ENCODE peak calls at places on chromosomes 3 and 15, in nine cellular contexts. K is IMR-90, Y is tibial nerve, B is mesenchymal stem cell, I is GM23248, M is psoas muscle, Q is mesendoderm, D is fibroblast of lung, F is body of pancreas. E is an unnamed sample. For H3K36me3, the result is how much of the 10 kb centered on the place peaks cover.

GRCh38 chr15:88615303-88616107 is 5.6 kb upstream of the AEN start:
- DNase-seq in K (no peak), Y (no peak), B (no peak), I (no peak), M (no peak), Q (no peak), D (no peak), F (peak), E (no peak)

GRCh38 chr3:190505381-190506003 is 8.4 kb upstream of the IL1RAP start:
- DNase-seq in K (no peak), Y (no peak), B (no peak), I (no peak), M (no peak), Q (no peak), D (no peak), F (no peak), E (no peak)

GRCh38 chr3:43613980-43614379 is 7.8 kb downstream of the ANO10 start:
- DNase-seq in K (no peak), Y (no peak), B (no peak), I (no peak), M (no peak), Q (no peak), D (no peak), F (no peak), E (no peak)

GRCh38 chr3:32414527-32415202 is 23.0 kb downstream of the CMTM7 start:
- DNase-seq in K (peak), Y (no peak), B (no peak), I (no peak), M (no peak), Q (no peak), D (peak), F (peak), E (no peak)

GRCh38 chr3:62888778-62889177 is 13.6 kb upstream of the CADPS start:
- DNase-seq in K (no peak), Y (no peak), B (no peak), I (no peak), M (no peak), Q (no peak), D (no peak), F (no peak), E (no peak)

GRCh38 chr15:31782016-31782783 is 248.1 kb upstream of the CHRNA7 start:
- DNase-seq in K (no peak), Y (no peak), B (no peak), I (no peak), M (no peak), Q (no peak), D (no peak), F (no peak), E (no peak)

GRCh38 chr3:125374501-125374995 is 577 bp downstream of the ZNF148 start:
- DNase-seq in K (peak), Y (no peak), B (peak), I (peak), M (peak), Q (peak), D (peak), F (peak), E (peak)

GRCh38 chr3:23600178-23600577 is 205.6 kb upstream of the UBE2E1 start:
- DNase-seq in K (peak), Y (no peak), B (peak), I (peak), M (no peak), Q (no peak), D (peak), F (no peak), E (no peak)

GRCh38 chr15:50881121-50882048 is 27.1 kb upstream of the AP4E1 start:
- DNase-seq in K (peak), Y (no peak), B (no peak), I (peak), M (no peak), Q (peak), D (peak), F (no peak), E (no peak)

GRCh38 chr3:196163687-196164493 is 47.3 kb downstream of the ZDHHC19 start:
- DNase-seq in K (no peak), Y (peak), B (no peak), I (no peak), M (peak), Q (no peak), D (no peak), F (peak), E (peak)

GRCh38 chr3:125440559-125440955 is 65.4 kb upstream of the ZNF148 start:
- DNase-seq in K (no peak), Y (no peak), B (no peak), I (no peak), M (no peak), Q (peak), D (no peak), F (peak), E (no peak)

GRCh38 chr3:123042413-123042812 is 14.8 kb upstream of the SEMA5B start:
- DNase-seq in K (no peak), Y (no peak), B (no peak), I (no peak), M (no peak), Q (no peak), D (no peak), F (no peak), E (no peak)

GRCh38 chr3:105542604-105543003 is 175.9 kb downstream of the ALCAM start:
- DNase-seq in K (no peak), Y (no peak), B (no peak), I (no peak), M (no peak), Q (no peak), D (no peak), F (no peak), E (no peak)

GRCh38 chr3:48398701-48399386 is 26.8 kb downstream of the FBXW12 start:
- DNase-seq in K (no peak), Y (no peak), B (no peak), I (no peak), M (peak), Q (no peak), D (no peak), F (no peak), E (no peak)

GRCh38 chr3:52234516-52235447 is 4.2 kb downstream of the TWF2 start:
- DNase-seq in K (no peak), Y (no peak), B (no peak), I (no peak), M (peak), Q (no peak), D (no peak), F (no peak), E (peak)

GRCh38 chr3:78140274-78140673 is 1100.4 kb downstream of the ROBO2 start:
- DNase-seq in K (peak), Y (no peak), B (peak), I (no peak), M (no peak), Q (no peak), D (peak), F (no peak), E (no peak)

GRCh38 chr3:177525987-177526712 is 328.9 kb upstream of the TBL1XR1 start:
- DNase-seq in K (no peak), Y (no peak), B (no peak), I (peak), M (no peak), Q (no peak), D (no peak), F (peak), E (no peak)

GRCh38 chr3:51712963-51713362 is 6.1 kb downstream of the GRM2 start:
- DNase-seq in K (no peak), Y (no peak), B (no peak), I (no peak), M (no peak), Q (no peak), D (no peak), F (no peak), E (no peak)

GRCh38 chr15:67126551-67127333 is 61.3 kb downstream of the SMAD3 start:
- DNase-seq in K (no peak), Y (no peak), B (peak), I (peak), M (no peak), Q (no peak), D (no peak), F (peak), E (no peak)

GRCh38 chr15:59835801-59836200 is 146.7 kb upstream of the BNIP2 start:
- DNase-seq in K (no peak), Y (no peak), B (no peak), I (no peak), M (no peak), Q (no peak), D (no peak), F (no peak), E (no peak)

GRCh38 chr15:96460106-96460505 is 129.6 kb downstream of the NR2F2 start:
- DNase-seq in K (no peak), Y (no peak), B (no peak), I (no peak), M (no peak), Q (no peak), D (no peak), F (no peak), E (no peak)

GRCh38 chr3:64276131-64276530 is 50.9 kb upstream of the PRICKLE2 start:
- DNase-seq in K (no peak), Y (no peak), B (no peak), I (no peak), M (no peak), Q (no peak), D (no peak), F (no peak), E (no peak)

GRCh38 chr3:31977736-31978135 is 3.3 kb downstream of the OSBPL10 start:
- DNase-seq in K (no peak), Y (no peak), B (no peak), I (no peak), M (no peak), Q (no peak), D (no peak), F (no peak), E (no peak)

GRCh38 chr3:30081904-30082303 is 524.5 kb upstream of the TGFBR2 start:
- DNase-seq in K (no peak), Y (no peak), B (no peak), I (no peak), M (no peak), Q (no peak), D (no peak), F (no peak), E (no peak)

GRCh38 chr3:46656778-46657556 is 36.5 kb downstream of the ALS2CL start:
- DNase-seq in K (no peak), Y (no peak), B (no peak), I (peak), M (no peak), Q (no peak), D (no peak), F (no peak), E (no peak)

GRCh38 chr15:62209322-62209721 is 44.2 kb upstream of the C2CD4B start:
- DNase-seq in K (no peak), Y (no peak), B (no peak), I (no peak), M (no peak), Q (peak), D (no peak), F (peak), E (no peak)

GRCh38 chr3:152538518-152538917 is 269.8 kb downstream of the MBNL1 start:
- DNase-seq in K (no peak), Y (no peak), B (no peak), I (peak), M (no peak), Q (no peak), D (no peak), F (no peak), E (no peak)

GRCh38 chr3:148004331-148004730 is 595.2 kb downstream of the ZIC1 start:
- DNase-seq in K (no peak), Y (no peak), B (no peak), I (no peak), M (no peak), Q (no peak), D (no peak), F (no peak), E (no peak)

GRCh38 chr15:90765489-90765888 is 48.3 kb downstream of the BLM start:
- DNase-seq in K (no peak), Y (no peak), B (no peak), I (no peak), M (no peak), Q (no peak), D (no peak), F (no peak), E (no peak)

GRCh38 chr15:33016405-33017024 is 178.0 kb downstream of the FMN1 start:
- DNase-seq in K (no peak), Y (no peak), B (no peak), I (no peak), M (no peak), Q (no peak), D (no peak), F (peak), E (no peak)

GRCh38 chr3:12515631-12516030 is 29.7 kb downstream of the MKRN2OS start:
- DNase-seq in K (no peak), Y (no peak), B (no peak), I (no peak), M (no peak), Q (no peak), D (no peak), F (no peak), E (no peak)

GRCh38 chr3:177468816-177469590 is 271.7 kb upstream of the TBL1XR1 start:
- DNase-seq in K (peak), Y (no peak), B (peak), I (peak), M (no peak), Q (peak), D (peak), F (no peak), E (no peak)

GRCh38 chr15:40204100-40204499 is 34.8 kb upstream of the PAK6 start:
- DNase-seq in K (no peak), Y (no peak), B (no peak), I (no peak), M (no peak), Q (no peak), D (no peak), F (no peak), E (no peak)

GRCh38 chr15:40192942-40193341 is 32.1 kb downstream of the BUB1B start:
- DNase-seq in K (peak), Y (no peak), B (peak), I (peak), M (no peak), Q (no peak), D (peak), F (no peak), E (no peak)

GRCh38 chr15:40197434-40197833 is 36.6 kb downstream of the BUB1B start:
- DNase-seq in K (no peak), Y (no peak), B (no peak), I (no peak), M (no peak), Q (no peak), D (no peak), F (no peak), E (no peak)

DNA sequence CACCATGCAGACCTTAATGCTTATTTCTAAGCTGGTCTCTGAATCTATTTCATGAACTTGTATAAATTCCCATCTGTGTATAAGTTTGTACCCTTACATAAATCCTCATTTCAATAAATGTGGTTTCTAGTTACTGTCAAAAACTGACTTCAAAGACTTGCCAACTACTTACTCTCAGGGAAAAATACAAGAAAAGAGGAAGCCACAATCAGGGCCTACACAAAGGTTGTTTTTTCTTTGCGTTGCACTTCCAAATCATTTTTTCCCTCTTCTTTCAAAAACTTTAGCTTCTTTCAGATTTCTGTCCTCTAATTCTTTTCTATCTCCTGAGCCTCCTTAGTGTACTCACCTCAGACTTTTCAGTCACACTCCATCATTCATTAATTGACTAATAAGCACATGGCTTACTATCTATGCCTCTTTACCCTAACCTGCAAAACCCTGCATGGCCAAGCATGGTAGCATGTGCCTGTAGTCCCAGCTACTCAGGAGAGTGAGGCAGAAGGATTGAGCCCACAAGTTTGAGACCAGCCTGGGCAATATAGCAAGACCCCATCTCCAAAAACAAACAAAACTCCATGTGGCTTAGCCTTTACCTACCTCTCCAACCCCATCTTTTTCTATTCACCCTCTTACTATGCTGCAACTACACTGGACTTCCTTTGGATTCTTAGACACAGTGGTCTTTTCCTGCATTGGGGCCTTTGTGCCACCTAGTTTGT is 37.7 kb downstream of the BUB1B start:
- DNase-seq in K (no peak), Y (no peak), B (no peak), I (no peak), M (no peak), Q (no peak), D (no peak), F (no peak), E (no peak)
- H3K36me3 ChIP-seq in K (under half), Y (under half), B (under half), I (under half), M (under half), Q (under half), D (under half), F (under half), E (under half)

DNA sequence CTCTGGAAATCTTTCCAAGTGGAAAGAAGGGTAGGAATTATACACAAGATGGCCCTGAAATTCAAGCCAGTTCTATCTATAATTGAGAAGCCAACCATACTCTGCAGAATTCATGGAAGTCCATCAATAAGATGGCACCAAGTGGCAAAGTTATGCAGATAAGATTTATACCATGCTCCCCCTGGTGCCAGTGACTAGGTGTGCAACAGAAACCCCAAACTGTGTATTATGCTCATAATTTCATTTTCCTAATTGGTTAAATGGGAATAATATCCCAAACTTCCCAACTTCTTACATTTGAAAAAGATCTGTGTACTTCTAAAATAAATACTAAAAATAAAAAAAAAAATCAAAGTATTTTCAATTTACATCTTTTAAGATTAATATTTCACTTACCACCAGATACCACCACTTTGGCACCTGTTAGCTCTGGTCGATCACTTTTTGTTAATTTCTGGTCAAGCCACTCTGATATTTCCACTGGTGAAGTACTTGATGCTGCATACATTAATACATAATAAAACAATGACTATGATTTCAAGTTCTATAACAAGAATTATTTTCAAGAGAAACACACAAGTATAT is 25.9 kb downstream of the ETFA start:
- DNase-seq in K (peak), Y (no peak), B (peak), I (peak), M (no peak), Q (no peak), D (peak), F (no peak), E (no peak)
- H3K36me3 ChIP-seq in K (under half), Y (under half), B (under half), I (under half), M (under half), Q (under half), D (under half), F (under half), E (half or more)

GRCh38 chr3:113954091-113954685 is 6.4 kb downstream of the ZDHHC23 start:
- DNase-seq in K (no peak), Y (no peak), B (no peak), I (peak), M (no peak), Q (no peak), D (no peak), F (no peak), E (no peak)

GRCh38 chr3:113952921-113953320 is 5.1 kb downstream of the ZDHHC23 start:
- DNase-seq in K (no peak), Y (no peak), B (no peak), I (peak), M (no peak), Q (no peak), D (no peak), F (no peak), E (no peak)

GRCh38 chr3:113948015-113948917 is 453 bp downstream of the ZDHHC23 start:
- DNase-seq in K (no peak), Y (no peak), B (no peak), I (peak), M (peak), Q (peak), D (no peak), F (peak), E (no peak)

DNA sequence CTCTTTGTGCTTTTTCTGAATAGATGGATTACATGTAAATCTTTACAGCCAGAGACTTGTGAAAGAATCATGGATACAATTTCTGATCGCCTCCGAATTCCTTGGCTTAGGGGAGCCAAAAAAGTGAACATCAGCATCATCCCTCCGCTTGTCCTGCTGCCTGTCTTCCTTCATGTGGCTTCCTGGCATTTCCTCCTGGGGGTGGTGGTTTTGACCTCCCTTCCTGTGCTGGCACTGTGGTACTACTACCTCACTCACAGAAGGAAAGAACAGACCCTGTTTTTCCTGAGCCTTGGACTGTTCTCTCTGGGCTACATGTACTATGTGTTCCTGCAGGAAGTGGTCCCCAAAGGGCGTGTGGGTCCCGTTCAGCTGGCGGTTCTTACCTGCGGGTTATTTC is 5.9 kb downstream of the ZDHHC23 start:
- DNase-seq in K (no peak), Y (no peak), B (no peak), I (peak), M (no peak), Q (no peak), D (no peak), F (no peak), E (no peak)
- H3K36me3 ChIP-seq in K (under half), Y (under half), B (under half), I (under half), M (under half), Q (under half), D (under half), F (under half), E (under half)

DNA sequence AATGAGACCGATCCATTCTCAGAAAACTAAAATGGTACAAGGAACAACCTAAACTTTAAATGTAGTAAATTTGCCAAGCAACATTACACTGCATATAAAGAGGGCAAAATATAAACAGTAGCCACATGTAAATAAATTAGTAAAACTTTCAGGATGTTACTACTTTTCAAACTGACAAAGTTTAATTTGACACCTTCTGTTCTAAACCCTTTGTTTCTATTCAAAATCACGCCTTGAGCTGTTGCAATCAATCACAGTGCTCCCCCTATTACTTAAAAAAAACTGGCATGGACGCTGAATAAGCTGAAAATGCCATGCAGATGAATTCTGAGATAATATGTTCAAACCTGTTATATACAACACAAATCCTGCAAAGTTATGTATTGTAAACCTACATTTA is 69.3 kb downstream of the SATB1 start:
- DNase-seq in K (no peak), Y (no peak), B (no peak), I (no peak), M (no peak), Q (no peak), D (no peak), F (no peak), E (no peak)
- H3K36me3 ChIP-seq in K (under half), Y (under half), B (under half), I (under half), M (under half), Q (under half), D (under half), F (under half), E (under half)